ENCODE peak calls at places on chromosomes 16 and 17, in nine cellular contexts. F is kidney epithelial cell, W is fibroblast of the aortic adventitia, Z is HFF-Myc, A is cardiac fibroblast, M is lower lobe of right lung, V is A549, U is PC-3, C is endothelial cell of umbilical vein. P is an unnamed sample.

GRCh38 chr16:77223184-77223583 is 24.0 kb downstream of the SYCE1L start:
- DNase-seq in F (no peak), W (no peak), Z (no peak), A (no peak), M (no peak), V (peak; percentile 27), U (peak; percentile 8), C (no peak), P (no peak)

GRCh38 chr16:8376430-8376829 is 213.9 kb downstream of the TMEM114 start:
- DNase-seq in F (no peak), W (no peak), Z (no peak), A (no peak), M (no peak), V (no peak), U (no peak), C (no peak), P (no peak)

GRCh38 chr17:79089720-79090502 is 15.3 kb downstream of the ENGASE start:
- DNase-seq in F (no peak), W (no peak), Z (no peak), A (no peak), M (no peak), V (no peak), U (no peak), C (no peak), P (no peak)

GRCh38 chr17:81304196-81305015 is 9.3 kb upstream of the SLC38A10 start:
- DNase-seq in F (no peak), W (no peak), Z (no peak), A (no peak), M (no peak), V (no peak), U (no peak), C (no peak), P (no peak)

GRCh38 chr17:30005709-30006320 is 64.4 kb downstream of the EFCAB5 start:
- DNase-seq in F (no peak), W (peak; percentile 72), Z (no peak), A (peak; percentile 52), M (no peak), V (peak; percentile 40), U (peak; percentile 25), C (no peak), P (no peak)

GRCh38 chr17:63270610-63271009 is 175.5 kb downstream of the CYB561 start:
- DNase-seq in F (no peak), W (no peak), Z (no peak), A (no peak), M (no peak), V (no peak), U (no peak), C (no peak), P (no peak)

GRCh38 chr16:6643083-6643686 is 689.5 kb upstream of the RBFOX1 start:
- DNase-seq in F (no peak), W (peak; percentile 62), Z (peak; percentile 24), A (peak; percentile 63), M (no peak), V (peak; percentile 45), U (peak; percentile 73), C (peak; percentile 58), P (peak; percentile 18)

GRCh38 chr17:78708510-78708973 is 73.5 kb downstream of the CYTH1 start:
- DNase-seq in F (peak; percentile 56), W (peak; percentile 83), Z (peak; percentile 37), A (peak; percentile 89), M (peak; percentile 75), V (peak; percentile 92), U (peak; percentile 90), C (peak; percentile 72), P (peak; percentile 64)

GRCh38 chr17:77427471-77427991 is 286.8 kb downstream of the SEC14L1 start:
- DNase-seq in F (no peak), W (peak; percentile 86), Z (no peak), A (peak; percentile 84), M (no peak), V (peak; percentile 61), U (peak; percentile 88), C (no peak), P (no peak)

GRCh38 chr17:38333635-38334295 is 10.0 kb downstream of the GPR179 start:
- DNase-seq in F (no peak), W (no peak), Z (no peak), A (peak; percentile 22), M (peak; percentile 56), V (peak; percentile 44), U (peak; percentile 39), C (peak; percentile 33), P (no peak)

GRCh38 chr16:88287219-88287618 is 95.5 kb upstream of the ZNF469 start:
- DNase-seq in F (no peak), W (peak; percentile 16), Z (no peak), A (no peak), M (no peak), V (peak; percentile 68), U (peak; percentile 28), C (no peak), P (no peak)

GRCh38 chr16:58265480-58266052 is 29.3 kb downstream of the PRSS54 start:
- DNase-seq in F (no peak), W (no peak), Z (no peak), A (no peak), M (no peak), V (no peak), U (no peak), C (no peak), P (no peak)

GRCh38 chr17:49850772-49851386 is 3.0 kb upstream of the TAC4 start:
- DNase-seq in F (no peak), W (no peak), Z (no peak), A (no peak), M (no peak), V (no peak), U (peak; percentile 21), C (peak; percentile 39), P (no peak)

GRCh38 chr17:28041844-28042656 is 427 bp upstream of the NLK start:
- DNase-seq in F (no peak), W (no peak), Z (peak; percentile 20), A (no peak), M (no peak), V (no peak), U (peak; percentile 11), C (no peak), P (no peak)

GRCh38 chr16:2701272-2701671 is 18.8 kb downstream of the PRSS27 start:
- DNase-seq in F (no peak), W (no peak), Z (no peak), A (no peak), M (no peak), V (no peak), U (no peak), C (no peak), P (no peak)

GRCh38 chr16:84228321-84228838 is 11.4 kb downstream of the KCNG4 start:
- DNase-seq in F (peak; percentile 67), W (peak; percentile 90), Z (peak; percentile 61), A (peak; percentile 93), M (peak; percentile 58), V (peak; percentile 79), U (peak; percentile 77), C (peak; percentile 49), P (peak; percentile 57)

GRCh38 chr16:12087901-12088364 is 111.4 kb downstream of the SNX29 start:
- DNase-seq in F (no peak), W (no peak), Z (no peak), A (no peak), M (peak; percentile 65), V (no peak), U (no peak), C (no peak), P (no peak)

GRCh38 chr17:74923538-74924249 is 379 bp upstream of the OTOP2 start:
- DNase-seq in F (no peak), W (peak; percentile 35), Z (no peak), A (peak; percentile 52), M (peak; percentile 85), V (peak; percentile 64), U (peak; percentile 80), C (peak; percentile 39), P (no peak)

GRCh38 chr16:1002399-1003161 is 21.0 kb downstream of the SOX8 start:
- DNase-seq in F (peak; percentile 52), W (peak; percentile 69), Z (peak; percentile 63), A (peak; percentile 84), M (no peak), V (peak; percentile 90), U (peak; percentile 94), C (peak; percentile 81), P (peak; percentile 35)
- H3K4me3 ChIP-seq in F (no peak overlapping the region), W (no peak overlapping the region), Z (no peak overlapping the region), A (no peak overlapping the region), M (no peak overlapping the region), V (peak overlapping the region; percentile 9), U (no peak overlapping the region), C (no peak overlapping the region), P (no peak overlapping the region)

DNA sequence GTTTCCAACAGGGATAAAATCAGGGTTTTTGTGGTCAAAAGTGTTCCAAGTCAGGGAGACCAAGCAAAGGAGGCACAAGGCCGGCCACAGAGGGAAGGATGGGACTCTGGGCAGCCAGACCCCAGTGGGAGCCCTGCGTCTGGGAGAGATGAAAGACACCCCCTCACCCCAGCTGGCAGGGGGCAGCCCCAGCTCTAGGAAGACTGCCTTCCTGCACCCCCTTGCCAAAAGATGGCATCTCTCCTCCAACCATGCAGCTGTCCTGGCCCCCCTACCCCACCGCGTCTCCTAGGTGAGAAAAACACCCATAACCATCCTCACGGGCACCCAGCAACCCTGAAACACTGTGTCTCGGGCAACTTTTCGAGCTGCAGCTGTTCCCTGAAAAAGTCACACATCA is 51.3 kb downstream of the CUEDC1 start:
- DNase-seq in F (no peak), W (no peak), Z (no peak), A (no peak), M (peak; percentile 35), V (no peak), U (no peak), C (no peak), P (no peak)
- TF ChIP-seq CTCF in F (no peak), W (no peak), Z (no peak), A (no peak), M (no peak), V (no peak), U (no peak), C (no peak), P (no peak)

DNA sequence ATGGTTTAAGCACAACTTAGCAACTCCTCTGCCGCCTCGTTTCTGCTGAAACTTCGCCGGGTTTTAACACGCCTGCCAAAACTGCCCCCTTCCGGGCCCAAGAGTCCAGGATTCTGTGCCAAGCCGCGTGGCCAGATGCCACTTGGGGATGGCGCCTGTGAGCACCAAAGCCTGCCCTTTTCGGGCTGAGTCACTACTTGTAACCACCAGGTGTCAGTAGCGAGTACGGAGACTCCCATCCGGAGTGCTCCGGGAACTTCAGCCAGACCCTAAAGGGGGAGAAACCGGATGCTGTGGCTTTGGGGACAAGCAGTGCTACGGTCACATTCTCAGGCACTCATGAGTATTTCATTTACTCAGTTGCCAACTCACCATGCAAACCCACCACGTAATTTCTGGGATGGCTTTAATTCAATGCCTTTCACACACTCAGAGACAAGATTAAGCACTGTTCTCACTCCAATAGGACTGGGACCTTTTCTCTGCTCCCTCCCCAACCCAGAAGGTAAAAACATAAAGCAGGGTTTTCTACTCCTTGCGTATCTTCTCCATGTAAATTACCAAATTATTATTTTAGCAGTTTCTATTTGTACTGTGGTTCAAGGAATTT is 7.7 kb downstream of the PMP22 start:
- DNase-seq in F (no peak), W (peak; percentile 88), Z (peak; percentile 82), A (peak; percentile 90), M (peak; percentile 78), V (peak; percentile 82), U (peak; percentile 99), C (peak; percentile 70), P (peak; percentile 39)
- H3K4me3 ChIP-seq in F (no peak overlapping the region), W (peak overlapping the region; percentile 2), Z (peak overlapping the region; percentile 20), A (peak overlapping the region; percentile 0), M (peak overlapping the region; percentile 69), V (no peak overlapping the region), U (peak overlapping the region; percentile 90), C (no peak overlapping the region), P (no peak overlapping the region)

DNA sequence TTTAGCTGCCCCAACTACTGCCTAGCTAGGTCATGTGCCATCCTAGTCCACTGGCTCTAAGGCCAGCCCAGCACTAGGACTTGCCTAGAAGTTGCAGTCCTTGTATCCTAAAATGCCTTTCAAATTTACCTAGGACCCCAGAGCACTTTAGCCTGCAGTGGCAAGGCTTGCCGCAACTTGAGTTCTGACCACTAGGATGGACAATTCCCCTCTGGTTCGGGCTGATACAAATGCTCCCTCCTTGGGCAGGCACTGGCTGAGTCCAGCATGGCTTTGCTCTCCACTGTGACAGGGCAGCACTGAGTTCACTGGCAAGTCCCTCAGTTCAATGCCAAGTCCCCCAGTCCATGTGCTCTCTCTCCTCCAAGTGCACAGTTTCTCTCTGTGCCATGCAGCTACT is 9.9 kb upstream of the TMEM219 start:
- DNase-seq in F (no peak), W (no peak), Z (no peak), A (no peak), M (no peak), V (peak; percentile 31), U (no peak), C (no peak), P (no peak)
- TF ChIP-seq CTCF in F (no peak), W (peak; percentile 5), Z (no peak), A (peak; percentile 12), M (no peak), V (no peak), U (no peak), C (peak; percentile 1), P (no peak)